ENCODE peak calls at places on chromosomes 13 and 19, in eight cellular contexts. U, X, R, M, B, O, S and G are unnamed samples.
A peak's percentile ranks its signal among the peaks of the same experiment; 100 is the strongest.

GRCh38 chr13:46654956-46655726 is 102.2 kb downstream of the LRCH1 start:
- DNase-seq in M (no peak), U (no peak), X (no peak), R (no peak), B (no peak), O (no peak), S (no peak), G (peak; percentile 58)

GRCh38 chr13:113357529-113357928 is 6.4 kb downstream of the GRTP1 start:
- DNase-seq in R (no peak), O (no peak), X (no peak), S (no peak), M (peak; percentile 11), U (no peak), B (peak; percentile 10), G (no peak)

GRCh38 chr13:43698743-43699142 is 88.0 kb downstream of the ENOX1 start:
- DNase-seq in B (no peak), R (no peak), U (no peak), X (no peak), O (no peak), S (no peak), M (no peak), G (no peak)

GRCh38 chr13:42970824-42971669 is 21.0 kb downstream of the EPSTI1 start:
- DNase-seq in X (no peak), M (no peak), R (no peak), B (no peak), U (peak; percentile 28), S (peak; percentile 67), O (no peak), G (no peak)

GRCh38 chr13:79782541-79783216 is 301.7 kb downstream of the NDFIP2 start:
- DNase-seq in U (no peak), M (peak; percentile 82), S (peak; percentile 87), O (no peak), X (peak; percentile 82), R (peak; percentile 68), B (no peak), G (no peak)

GRCh38 chr13:78599911-78600310 is 3.4 kb downstream of the POU4F1 start:
- DNase-seq in M (no peak), X (no peak), R (no peak), U (no peak), B (no peak), S (no peak), O (no peak), G (no peak)

GRCh38 chr19:54422136-54422535 is 6.9 kb downstream of the TTYH1 start:
- DNase-seq in M (no peak), B (no peak), U (no peak), X (no peak), R (no peak), S (no peak), O (no peak), G (no peak)

GRCh38 chr19:36686365-36687213 is 823 bp upstream of the ZNF567 start:
- DNase-seq in B (peak; percentile 54), S (no peak), M (no peak), X (no peak), U (peak; percentile 20), O (no peak), R (no peak), G (no peak)

GRCh38 chr19:21149877-21150276 is 8.0 kb downstream of the ZNF431 start:
- DNase-seq in S (no peak), U (no peak), R (no peak), M (no peak), B (no peak), O (no peak), X (no peak), G (no peak)

GRCh38 chr13:99859178-99860177 is 112.1 kb downstream of the ZIC5 start:
- DNase-seq in X (no peak), B (no peak), R (no peak), O (peak; percentile 3), S (no peak), M (no peak), U (no peak), G (no peak)

GRCh38 chr19:19468424-19469050 is 46.8 kb downstream of the TSSK6 start:
- DNase-seq in B (no peak), R (no peak), M (no peak), U (no peak), S (no peak), O (no peak), X (no peak), G (no peak)

GRCh38 chr19:18477974-18478373 is 40.0 kb upstream of the ISYNA1 start:
- DNase-seq in B (no peak), R (no peak), U (no peak), S (no peak), O (no peak), M (no peak), X (no peak), G (no peak)

GRCh38 chr19:17751103-17751911 is at the start of gene FCHO1:
- DNase-seq in B (peak; percentile 68), X (peak; percentile 41), M (no peak), O (peak; percentile 82), S (no peak), U (peak; percentile 35), R (peak; percentile 33), G (no peak)

GRCh38 chr19:54325194-54325621 is 12.2 kb upstream of the LILRA5 start:
- DNase-seq in O (peak; percentile 40), R (no peak), B (no peak), S (no peak), M (no peak), U (no peak), X (no peak), G (no peak)

GRCh38 chr19:40147338-40147692 is 43.9 kb upstream of the MAP3K10 start:
- DNase-seq in S (no peak), U (no peak), R (no peak), X (no peak), O (no peak), M (no peak), B (no peak), G (no peak)

GRCh38 chr13:96934889-96935490 is 59.3 kb downstream of the OXGR1 start:
- DNase-seq in O (no peak), X (no peak), S (no peak), R (no peak), U (no peak), B (no peak), M (no peak), G (no peak)

GRCh38 chr19:10195199-10195519 is 406 bp upstream of the DNMT1 start:
- DNase-seq in B (no peak), S (no peak), X (no peak), U (no peak), R (no peak), M (no peak), O (no peak), G (no peak)

GRCh38 chr19:46495789-46496099 is at the start of gene PNMA8B:
- DNase-seq in U (no peak), B (peak; percentile 78), R (peak; percentile 63), X (peak; percentile 64), M (no peak), O (no peak), S (no peak), G (no peak)

GRCh38 chr19:42284641-42285341 is 15.7 kb downstream of the CIC start:
- DNase-seq in S (peak; percentile 42), M (no peak), X (no peak), B (peak; percentile 62), R (no peak), U (no peak), O (no peak), G (no peak)

GRCh38 chr13:48431987-48432615 is 19.2 kb upstream of the LPAR6 start:
- DNase-seq in U (no peak), X (no peak), S (no peak), B (no peak), R (no peak), O (no peak), M (no peak), G (no peak)

GRCh38 chr13:20350380-20350763 is 118.3 kb upstream of the GJB6 start:
- DNase-seq in M (no peak), O (no peak), B (no peak), X (no peak), U (no peak), R (no peak), S (no peak), G (no peak)

GRCh38 chr19:53553865-53554791 is 16.2 kb downstream of the ZNF331 start:
- DNase-seq in S (peak; percentile 90), M (no peak), B (peak; percentile 95), X (peak; percentile 92), R (peak; percentile 88), U (peak; percentile 77), O (peak; percentile 84), G (peak; percentile 31)

GRCh38 chr13:82797876-82798275 is 1084.4 kb downstream of the SLITRK1 start:
- DNase-seq in B (no peak), U (no peak), S (no peak), O (no peak), R (no peak), M (no peak), X (no peak), G (no peak)

GRCh38 chr13:24252136-24252535 is 57.2 kb upstream of the C1QTNF9 start:
- DNase-seq in U (no peak), B (no peak), X (no peak), R (no peak), O (no peak), S (no peak), M (no peak), G (no peak)

GRCh38 chr13:111201304-111201940 is 86.3 kb downstream of the ARHGEF7 start:
- DNase-seq in M (no peak), B (no peak), X (no peak), R (no peak), S (no peak), O (no peak), U (no peak), G (no peak)

GRCh38 chr19:8334458-8335342 is 8.4 kb downstream of the KANK3 start:
- DNase-seq in R (peak; percentile 41), X (peak; percentile 53), B (peak; percentile 56), M (peak; percentile 29), S (peak; percentile 71), U (no peak), O (no peak), G (peak; percentile 64)
- TF ChIP-seq CTCF in R (no peak), X (no peak), B (no peak), M (no peak), S (no peak), U (no peak), O (no peak), G (no peak)

DNA sequence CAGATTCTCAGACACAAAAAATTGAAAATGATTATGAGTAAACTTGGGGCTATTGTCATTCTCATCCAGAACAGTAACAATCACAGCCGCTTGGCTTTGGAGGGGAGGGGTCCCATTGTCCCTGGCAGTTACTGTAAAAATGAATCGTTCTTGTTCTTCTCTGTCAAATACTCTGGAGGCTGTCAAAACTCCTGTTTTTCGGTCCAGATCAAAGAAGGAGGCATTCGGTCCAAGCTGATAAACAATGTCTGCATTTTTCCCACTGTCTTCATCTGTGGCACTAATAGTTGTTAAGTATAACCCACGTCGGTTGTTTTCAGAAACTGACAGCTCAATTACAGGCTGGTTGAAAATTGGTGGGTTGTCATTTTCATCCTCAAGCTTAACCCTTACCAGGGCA is 3.5 kb downstream of the PCDH9 start:
- DNase-seq in U (no peak), M (no peak), X (no peak), S (no peak), O (no peak), R (no peak), B (no peak), G (no peak)
- H3K4me3 ChIP-seq in U (no peak overlapping the region), M (no peak overlapping the region), X (peak overlapping the region; percentile 81), S (no peak overlapping the region), O (no peak overlapping the region), R (peak overlapping the region; percentile 87), B (no peak overlapping the region), G (no peak overlapping the region)

GRCh38 chr13:103099894-103100293 is 33.7 kb upstream of the SLC10A2 start:
- DNase-seq in U (no peak), B (no peak), M (no peak), R (no peak), S (no peak), O (no peak), X (no peak), G (no peak)
- TF ChIP-seq CTCF in U (no peak), B (no peak), M (no peak), R (no peak), S (no peak), O (no peak), X (no peak), G (no peak)

GRCh38 chr19:1266116-1266817 is 2.9 kb upstream of the CIRBP start:
- DNase-seq in X (peak; percentile 93), B (peak; percentile 93), U (peak; percentile 73), R (peak; percentile 90), O (peak; percentile 78), S (peak; percentile 95), M (no peak), G (no peak)
- H3K4me3 ChIP-seq in X (peak overlapping the region; percentile 52), B (peak overlapping the region; percentile 69), U (peak overlapping the region; percentile 68), R (peak overlapping the region; percentile 67), O (peak overlapping the region; percentile 59), S (peak overlapping the region; percentile 58), M (peak overlapping the region; percentile 40), G (peak overlapping the region; percentile 50)